ENCODE peak calls at places on chromosomes 6 and 20, in four cellular contexts. M is activated CD8-positive, alpha-beta memory T cell treated with anti-CD3 and anti-CD28 coated beads, Interleukin-2, amount 10 ng/mL, durations not matched to agents 7 days and 5 days; Z is foreskin keratinocyte; F is mucosa of descending colon. S is an unnamed sample.

GRCh38 chr6:69647726-69648125 is 149.1 kb downstream of the LMBRD1 start:
- ATAC-seq in Z (no peak), M (no peak), F (no peak), S (no peak)

GRCh38 chr6:159061805-159062563 is 17.2 kb upstream of the TAGAP start:
- ATAC-seq in F (peak; percentile 80), M (peak; percentile 90), Z (no peak), S (peak; percentile 77)

GRCh38 chr6:53672232-53672631 is 6.7 kb upstream of the KLHL31 start:
- ATAC-seq in M (no peak), F (no peak), Z (no peak), S (no peak)

GRCh38 chr20:47645632-47646031 is 139.6 kb downstream of the SULF2 start:
- ATAC-seq in M (no peak), Z (no peak), F (no peak), S (no peak)

GRCh38 chr6:56644366-56644765 is 1.7 kb upstream of the DST start:
- ATAC-seq in M (no peak), Z (no peak), F (no peak), S (no peak)

GRCh38 chr20:57476073-57476526 is 48.8 kb downstream of the CTCFL start:
- ATAC-seq in Z (no peak), M (no peak), F (peak; percentile 25), S (peak; percentile 72)

GRCh38 chr6:138382498-138383265 is 5.0 kb downstream of the SMIM28 start:
- ATAC-seq in M (no peak), Z (peak; percentile 18), F (no peak), S (no peak)

GRCh38 chr6:141103246-141103645 is 1029.5 kb upstream of the GJE1 start:
- ATAC-seq in M (no peak), Z (peak; percentile 90), F (no peak), S (no peak)

GRCh38 chr6:79250107-79250514 is 15.6 kb upstream of the HMGN3 start:
- ATAC-seq in F (no peak), M (no peak), Z (no peak), S (no peak)

GRCh38 chr6:36177166-36177565 is 19.4 kb upstream of the BRPF3 start:
- ATAC-seq in M (no peak), Z (no peak), F (no peak), S (no peak)

GRCh38 chr6:170358496-170358895 is 51.9 kb downstream of the FAM120B start:
- ATAC-seq in F (peak; percentile 72), Z (no peak), M (no peak), S (no peak)

GRCh38 chr20:24534282-24534681 is 64.9 kb downstream of the SYNDIG1 start:
- ATAC-seq in Z (no peak), M (no peak), F (no peak), S (no peak)